ENCODE peak calls at places on chromosome 15, in five cellular contexts. W is GM23248, Q is hepatocyte, M is H9, E is OCI-LY7. D is an unnamed sample.

GRCh38 chr15:89783111-89783860 is 7.2 kb downstream of the MESP2 start:
- DNase-seq in W (peak; percentile 73), Q (peak; percentile 66), M (peak; percentile 79), E (no peak), D (peak; percentile 61)

GRCh38 chr15:96359371-96359771 is 28.9 kb downstream of the NR2F2 start:
- DNase-seq in W (no peak), Q (no peak), M (peak; percentile 30), E (no peak), D (no peak)

GRCh38 chr15:57312323-57313133 is 63.8 kb upstream of the CGNL1 start:
- DNase-seq in W (peak; percentile 44), Q (peak; percentile 85), M (no peak), E (no peak), D (no peak)

GRCh38 chr15:29988689-29989088 is 94.1 kb upstream of the GOLGA8J start:
- DNase-seq in W (peak; percentile 23), Q (no peak), M (no peak), E (no peak), D (peak; percentile 20)

GRCh38 chr15:43872416-43873020 is 45.7 kb downstream of the WDR76 start:
- DNase-seq in W (peak; percentile 89), Q (peak; percentile 88), M (peak; percentile 62), E (peak; percentile 57), D (peak; percentile 68)

GRCh38 chr15:39564972-39565665 is 15.8 kb upstream of the THBS1 start:
- DNase-seq in W (no peak), Q (no peak), M (no peak), E (no peak), D (no peak)

GRCh38 chr15:40789119-40789518 is 17.8 kb upstream of the ZFYVE19 start:
- DNase-seq in W (no peak), Q (no peak), M (no peak), E (no peak), D (no peak)

GRCh38 chr15:27463699-27464098 is 492.7 kb downstream of the GABRG3 start:
- DNase-seq in W (no peak), Q (no peak), M (no peak), E (no peak), D (no peak)

GRCh38 chr15:94445529-94446160 is 214.3 kb downstream of the MCTP2 start:
- DNase-seq in W (no peak), Q (peak; percentile 7), M (no peak), E (no peak), D (no peak)

GRCh38 chr15:90648137-90649070 is 68.7 kb upstream of the BLM start:
- DNase-seq in W (peak; percentile 84), Q (peak; percentile 83), M (no peak), E (peak; percentile 84), D (peak; percentile 91)

GRCh38 chr15:40516322-40516721 is 45.5 kb downstream of the CHST14 start:
- DNase-seq in W (no peak), Q (no peak), M (no peak), E (no peak), D (no peak)

GRCh38 chr15:24878153-24878552 is 76.6 kb upstream of the SNRPN start:
- DNase-seq in W (peak; percentile 52), Q (no peak), M (no peak), E (no peak), D (peak; percentile 54)

GRCh38 chr15:59550520-59550919 is 61.1 kb upstream of the GCNT3 start:
- DNase-seq in W (no peak), Q (no peak), M (no peak), E (no peak), D (no peak)

GRCh38 chr15:101533371-101534140 is 44.0 kb upstream of the PCSK6 start:
- DNase-seq in W (no peak), Q (no peak), M (peak; percentile 18), E (no peak), D (no peak)

GRCh38 chr15:81785181-81785580 is 260.6 kb downstream of the MEX3B start:
- DNase-seq in W (no peak), Q (no peak), M (no peak), E (no peak), D (no peak)

GRCh38 chr15:36525430-36525829 is 54.0 kb upstream of the CDIN1 start:
- DNase-seq in W (no peak), Q (no peak), M (no peak), E (no peak), D (no peak)

GRCh38 chr15:40342421-40343313 is 1.9 kb upstream of the CCDC9B start:
- DNase-seq in W (peak; percentile 58), Q (no peak), M (no peak), E (no peak), D (peak; percentile 53)

GRCh38 chr15:68352401-68353062 is 75.0 kb downstream of the FEM1B start:
- DNase-seq in W (peak; percentile 100), Q (peak; percentile 54), M (no peak), E (peak; percentile 48), D (peak; percentile 88)

GRCh38 chr15:88115529-88116152 is 140.9 kb downstream of the NTRK3 start:
- DNase-seq in W (no peak), Q (peak; percentile 18), M (no peak), E (no peak), D (no peak)

GRCh38 chr15:100958326-100959065 is 39.3 kb downstream of the LRRK1 start:
- DNase-seq in W (peak; percentile 72), Q (no peak), M (no peak), E (no peak), D (peak; percentile 37)

GRCh38 chr15:59993950-59994401 is 10.1 kb upstream of the FOXB1 start:
- DNase-seq in W (no peak), Q (no peak), M (peak; percentile 85), E (no peak), D (no peak)

GRCh38 chr15:64651573-64652260 is 123.7 kb downstream of the RBPMS2 start:
- DNase-seq in W (no peak), Q (peak; percentile 73), M (peak; percentile 45), E (peak; percentile 60), D (no peak)

GRCh38 chr15:88835646-88836045 is 32.4 kb downstream of the ACAN start:
- DNase-seq in W (peak; percentile 55), Q (no peak), M (no peak), E (no peak), D (peak; percentile 52)

GRCh38 chr15:89068325-89068784 is 19.9 kb upstream of the ABHD2 start:
- DNase-seq in W (peak; percentile 97), Q (no peak), M (no peak), E (no peak), D (peak; percentile 84)

GRCh38 chr15:41930221-41930866 is 36.5 kb upstream of the SPTBN5 start:
- DNase-seq in W (peak; percentile 97), Q (peak; percentile 47), M (no peak), E (no peak), D (peak; percentile 98)

GRCh38 chr15:32148833-32149555 is 118.7 kb downstream of the CHRNA7 start:
- DNase-seq in W (no peak), Q (no peak), M (no peak), E (no peak), D (no peak)

GRCh38 chr15:100095896-100096600 is 245.7 kb downstream of the ADAMTS17 start:
- DNase-seq in W (no peak), Q (no peak), M (no peak), E (no peak), D (no peak)

GRCh38 chr15:74983725-74984231 is 11.6 kb upstream of the SCAMP5 start:
- DNase-seq in W (peak; percentile 38), Q (no peak), M (no peak), E (no peak), D (no peak)

GRCh38 chr15:48719668-48720067 is 74.2 kb upstream of the FBN1 start:
- DNase-seq in W (no peak), Q (no peak), M (no peak), E (no peak), D (no peak)

DNA sequence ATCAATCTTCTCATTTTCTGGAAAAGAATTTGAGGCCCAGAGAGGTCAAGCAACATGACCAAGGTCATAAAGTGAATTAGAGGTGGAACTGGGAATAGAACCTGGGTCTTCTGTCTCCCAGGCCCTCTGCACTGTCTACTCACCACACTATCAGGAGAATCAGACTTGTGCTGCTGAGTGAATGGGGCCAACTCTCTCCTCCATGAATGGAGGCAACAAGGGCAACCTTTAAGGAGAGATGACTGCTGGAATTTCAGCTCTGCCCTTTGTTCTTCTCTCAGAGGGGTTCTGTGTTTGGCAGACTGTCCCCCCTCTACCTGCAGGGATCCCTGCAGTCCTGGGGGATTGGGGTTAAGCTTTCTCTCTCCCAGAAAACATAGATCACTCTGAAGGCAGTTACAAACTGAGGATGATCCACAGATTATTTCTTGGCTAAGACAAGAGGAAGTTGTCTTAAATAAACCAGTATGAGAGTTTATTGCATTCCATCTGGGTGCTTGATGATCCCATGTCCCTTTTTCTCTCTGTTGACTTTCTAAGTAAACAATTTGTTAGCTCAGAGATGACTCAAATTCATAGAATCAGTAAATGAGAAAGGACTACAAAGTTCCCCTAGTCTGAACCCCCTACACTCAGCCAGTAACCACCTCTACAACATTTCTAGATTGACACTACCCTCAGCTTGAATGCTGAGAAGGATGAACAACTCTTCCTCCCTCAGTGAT is 99.0 kb upstream of the LIPC start:
- DNase-seq in W (peak; percentile 77), Q (peak; percentile 43), M (no peak), E (no peak), D (peak; percentile 84)
- H3K4me2 ChIP-seq in W (peak overlapping the region; percentile 87), Q (peak overlapping the region; percentile 35), M (no peak overlapping the region), E (peak overlapping the region; percentile 65), D (peak overlapping the region; percentile 82)

DNA sequence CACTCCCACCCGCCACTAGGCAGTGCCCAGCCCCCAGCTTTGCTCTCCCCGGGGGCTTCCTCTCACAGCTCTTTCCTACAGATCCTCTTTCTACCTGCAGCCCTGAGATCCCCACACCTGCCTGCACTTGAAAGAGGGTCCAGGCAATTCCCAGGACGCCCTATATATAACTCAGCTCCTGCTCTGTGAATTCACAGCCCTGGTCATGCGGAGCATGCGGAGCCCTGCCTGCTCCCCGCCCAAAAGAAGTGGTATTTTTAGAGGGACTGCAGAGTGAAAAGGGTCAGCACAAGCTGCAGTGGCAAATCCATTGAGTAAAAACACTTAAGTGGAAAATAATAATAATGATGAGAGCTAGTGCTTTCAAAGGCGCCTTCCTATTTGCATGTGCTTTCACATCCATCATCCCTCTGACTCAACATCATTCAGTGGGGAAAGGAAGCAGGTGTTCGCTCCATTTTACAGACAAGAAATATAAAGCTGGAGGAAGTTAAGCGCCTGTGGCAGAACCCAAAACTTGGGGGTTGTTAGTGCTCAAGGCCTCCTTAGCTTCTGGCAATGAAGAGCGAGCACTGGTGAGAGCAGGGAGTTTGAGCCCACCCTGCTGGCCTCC is 76.3 kb upstream of the LIPC start:
- DNase-seq in W (no peak), Q (no peak), M (no peak), E (peak; percentile 76), D (no peak)
- H2AFZ ChIP-seq in W (no peak overlapping the region), Q (no peak overlapping the region), M (no peak overlapping the region), E (peak overlapping the region; percentile 68), D (no peak overlapping the region)

DNA sequence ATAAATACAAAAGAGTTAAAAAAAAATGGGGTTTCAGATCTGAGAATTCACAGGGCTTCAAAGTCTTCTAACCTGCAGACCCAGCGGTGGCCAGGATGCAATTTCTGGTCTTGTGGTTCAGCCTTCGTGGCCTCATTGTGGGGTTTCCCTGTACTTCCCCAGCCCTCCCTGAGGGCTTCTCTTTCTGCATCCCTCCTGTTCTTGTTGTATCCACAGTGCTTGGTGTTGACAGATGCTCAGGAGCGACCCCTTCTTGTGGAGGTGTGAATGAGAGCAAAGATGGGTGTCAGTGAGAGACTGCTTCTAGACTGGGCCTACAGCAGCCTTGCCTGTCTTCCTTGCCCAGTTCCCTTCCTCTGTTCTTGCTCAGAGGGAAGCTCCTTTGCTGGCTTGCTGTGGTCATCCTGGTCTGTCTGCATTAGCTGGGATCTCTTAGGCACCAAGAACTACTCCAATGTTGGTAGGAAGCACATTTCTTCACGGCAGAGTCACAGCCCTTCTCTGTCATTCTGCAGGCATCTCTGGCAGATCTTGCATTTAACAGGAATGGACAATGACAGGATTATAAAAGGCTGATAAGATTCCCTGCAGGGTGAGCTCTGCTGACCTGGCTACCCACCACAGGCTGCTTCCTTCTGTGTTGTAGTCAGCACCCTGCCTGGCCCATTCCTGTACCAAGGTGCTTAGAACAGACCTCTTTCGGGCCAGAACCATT is 317.8 kb upstream of the C2CD4B start:
- DNase-seq in W (peak; percentile 81), Q (peak; percentile 31), M (peak; percentile 85), E (peak; percentile 21), D (no peak)
- H3K4me2 ChIP-seq in W (peak overlapping the region; percentile 57), Q (no peak overlapping the region), M (no peak overlapping the region), E (no peak overlapping the region), D (peak overlapping the region; percentile 23)

GRCh38 chr15:34892963-34893591 is 76.5 kb downstream of the AQR start:
- DNase-seq in W (no peak), Q (no peak), M (peak; percentile 46), E (no peak), D (no peak)
- H2AFZ ChIP-seq in W (no peak overlapping the region), Q (no peak overlapping the region), M (no peak overlapping the region), E (no peak overlapping the region), D (no peak overlapping the region)